ENCODE peak calls at places on chromosomes 2 and 18, in four cellular contexts. Z is GM13976, L is ELR, X is iPS DF 19.7. B is an unnamed sample.

GRCh38 chr2:233816771-233817170 is 37.6 kb downstream of the HJURP start:
- DNase-seq in Z (no peak), L (no peak), X (no peak), B (peak; percentile 40)

GRCh38 chr2:72893594-72894319 is 6.5 kb downstream of the SPR start:
- DNase-seq in Z (peak; percentile 80), L (peak; percentile 84), X (no peak), B (no peak)

GRCh38 chr2:12278217-12278755 is 438.4 kb upstream of the TRIB2 start:
- DNase-seq in Z (no peak), L (no peak), X (no peak), B (no peak)

GRCh38 chr2:227853204-227853629 is 18.2 kb upstream of the DAW1 start:
- DNase-seq in Z (no peak), L (no peak), X (no peak), B (no peak)

GRCh38 chr2:73359915-73360697 is 25.5 kb upstream of the ALMS1 start:
- DNase-seq in Z (no peak), L (peak; percentile 29), X (no peak), B (no peak)

GRCh38 chr2:156339110-156339847 is 6.8 kb upstream of the NR4A2 start:
- DNase-seq in Z (no peak), L (no peak), X (no peak), B (no peak)

GRCh38 chr2:60336442-60337141 is 216.9 kb downstream of the BCL11A start:
- DNase-seq in Z (no peak), L (no peak), X (no peak), B (no peak)

GRCh38 chr2:22360735-22361374 is 1024.1 kb upstream of the KLHL29 start:
- DNase-seq in Z (no peak), L (no peak), X (no peak), B (no peak)

GRCh38 chr18:48314694-48315093 is 94.5 kb downstream of the ZBTB7C start:
- DNase-seq in Z (no peak), L (no peak), X (no peak), B (no peak)

GRCh38 chr18:8662574-8663255 is 42.6 kb upstream of the MTCL1 start:
- DNase-seq in Z (no peak), L (no peak), X (no peak), B (no peak)

GRCh38 chr18:50091495-50092249 is 103.3 kb downstream of the MYO5B start:
- DNase-seq in Z (no peak), L (no peak), X (no peak), B (no peak)